ENCODE peak calls at places on chromosomes 6 and 20, in five cellular contexts. Y is HepG2, M is GM12878, F is K562, N is H1. G is an unnamed sample.

GRCh38 chr20:57473246-57474042 is 51.5 kb downstream of the CTCFL start:
- DNase-seq in Y (no peak), M (peak), F (no peak), N (no peak), G (no peak)

GRCh38 chr20:36777152-36777551 is 3.6 kb upstream of the DSN1 start:
- DNase-seq in Y (no peak), M (no peak), F (peak), N (no peak), G (no peak)

GRCh38 chr6:15023448-15023847 is 222.4 kb upstream of the JARID2 start:
- DNase-seq in Y (no peak), M (peak), F (no peak), N (no peak), G (no peak)

GRCh38 chr20:59752101-59752586 is 147.8 kb downstream of the PHACTR3 start:
- DNase-seq in Y (no peak), M (peak), F (no peak), N (no peak), G (no peak)

GRCh38 chr6:6851059-6851658 is 256.6 kb upstream of the RREB1 start:
- DNase-seq in Y (peak), M (no peak), F (peak), N (no peak), G (peak)

GRCh38 chr20:37315293-37316110 is 26.0 kb downstream of the MANBAL start:
- DNase-seq in Y (no peak), M (no peak), F (no peak), N (no peak), G (no peak)

GRCh38 chr6:7311920-7312615 is 931 bp downstream of the SSR1 start:
- DNase-seq in Y (peak), M (no peak), F (no peak), N (no peak), G (peak)

GRCh38 chr6:153231048-153231635 is 100.1 kb upstream of the RGS17 start:
- DNase-seq in Y (peak), M (no peak), F (peak), N (peak), G (peak)

GRCh38 chr6:126876446-126876845 is 242.0 kb upstream of the RSPO3 start:
- DNase-seq in Y (no peak), M (no peak), F (no peak), N (no peak), G (no peak)

GRCh38 chr6:125277838-125278237 is 23.9 kb downstream of the HDDC2 start:
- DNase-seq in Y (no peak), M (no peak), F (no peak), N (no peak), G (no peak)

GRCh38 chr6:116349216-116349615 is 21.5 kb upstream of the DSE start:
- DNase-seq in Y (no peak), M (no peak), F (no peak), N (no peak), G (no peak)

GRCh38 chr20:36408219-36408618 is 102.1 kb downstream of the DLGAP4 start:
- DNase-seq in Y (peak), M (no peak), F (peak), N (no peak), G (peak)

GRCh38 chr6:159828074-159828473 is 28.0 kb downstream of the PNLDC1 start:
- DNase-seq in Y (no peak), M (no peak), F (no peak), N (no peak), G (no peak)

GRCh38 chr20:49981218-49982071 is 1.3 kb upstream of the SNAI1 start:
- DNase-seq in Y (no peak), M (no peak), F (no peak), N (no peak), G (no peak)

GRCh38 chr6:113857565-113858066 is 471 bp downstream of the MARCKS start:
- DNase-seq in Y (no peak), M (no peak), F (peak), N (peak), G (peak)

GRCh38 chr20:10508468-10509251 is 73.6 kb downstream of the SLX4IP start:
- DNase-seq in Y (no peak), M (no peak), F (no peak), N (no peak), G (peak)

GRCh38 chr6:7203939-7204338 is 96.2 kb downstream of the RREB1 start:
- DNase-seq in Y (no peak), M (no peak), F (no peak), N (no peak), G (no peak)

DNA sequence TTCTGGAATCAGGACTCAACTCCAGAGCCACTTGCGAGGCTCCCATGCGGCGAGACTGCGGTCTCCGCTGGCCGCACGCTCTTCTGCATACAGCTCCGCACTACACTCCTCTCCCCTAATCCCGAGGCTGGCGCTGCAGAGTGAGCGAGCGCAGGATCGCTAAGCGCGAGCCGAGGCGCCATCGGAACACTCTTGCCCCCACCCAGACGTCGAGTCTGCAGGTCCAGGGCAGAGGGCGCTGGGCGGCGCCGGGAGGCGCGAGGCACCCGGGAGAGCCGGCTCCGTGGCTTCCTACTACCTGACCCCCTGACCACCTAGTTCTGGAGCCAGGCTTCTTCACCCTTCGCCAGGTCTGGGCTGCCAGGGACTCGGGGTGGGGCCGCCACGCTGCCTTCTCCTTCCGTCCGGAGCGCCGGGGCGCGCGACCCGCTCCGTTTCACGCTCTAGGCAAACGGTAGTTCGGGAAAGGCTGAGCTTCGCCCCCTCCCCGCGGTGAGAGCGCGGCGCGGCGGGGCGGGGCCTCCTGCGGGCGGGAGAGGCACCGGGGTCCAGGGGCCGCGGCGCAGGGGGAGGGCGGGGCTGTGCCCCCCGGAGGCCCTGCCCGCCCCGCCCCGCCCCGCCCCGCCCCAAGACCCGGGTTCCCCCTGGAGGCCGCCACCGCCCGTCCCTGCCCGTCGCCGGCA is 5.4 kb upstream of the TUBB2A start:
- DNase-seq in Y (peak), M (no peak), F (peak), N (peak), G (peak)
- TF ChIP-seq POLR2A in Y (peak), M (no peak), F (peak), N (no peak), G (peak)

DNA sequence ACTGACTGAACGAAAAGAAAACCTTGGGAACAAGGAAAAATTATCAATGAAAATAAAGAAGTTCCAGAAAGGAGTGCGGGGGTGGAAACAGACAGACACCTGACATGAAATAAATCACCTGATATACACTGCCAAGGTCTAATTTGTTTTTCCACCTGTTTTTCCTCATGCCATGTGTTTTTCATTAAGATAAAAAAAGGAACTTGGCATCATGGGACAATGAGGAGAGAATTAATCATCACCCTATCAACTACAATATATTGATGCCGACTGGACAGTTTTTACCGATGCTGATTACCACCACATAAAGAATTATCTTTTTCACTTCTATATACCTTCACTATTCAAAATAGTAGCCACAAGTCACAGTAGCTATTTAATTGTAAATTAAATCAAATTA is 233.2 kb downstream of the ARHGAP18 start:
- DNase-seq in Y (no peak), M (no peak), F (no peak), N (no peak), G (no peak)
- TF ChIP-seq RAD21 in Y (no peak), M (no peak), F (no peak), N (no peak), G (no peak)

DNA sequence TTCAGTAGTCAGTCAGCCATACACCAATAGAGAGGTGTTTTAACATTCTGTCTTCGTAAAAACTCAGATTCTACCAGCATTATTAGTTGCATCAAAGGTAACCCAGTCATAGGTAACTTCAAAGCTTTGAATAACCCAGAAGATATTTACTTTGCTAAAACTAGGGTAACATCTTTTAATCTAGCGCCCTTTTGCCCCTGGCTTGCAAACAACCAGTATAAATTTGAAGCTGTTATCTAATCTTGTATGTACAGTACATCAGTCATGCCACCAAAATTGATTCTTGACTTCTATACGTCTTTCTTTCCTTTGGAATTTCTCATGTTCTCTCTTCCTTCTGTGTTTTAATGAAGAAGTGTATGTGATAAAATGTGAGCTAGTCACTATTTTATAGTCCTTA is 109.3 kb downstream of the LIN28B start:
- DNase-seq in Y (peak), M (no peak), F (no peak), N (no peak), G (no peak)
- TF ChIP-seq KDM1A in Y (no peak), M (no peak), F (no peak), N (no peak), G (no peak)

DNA sequence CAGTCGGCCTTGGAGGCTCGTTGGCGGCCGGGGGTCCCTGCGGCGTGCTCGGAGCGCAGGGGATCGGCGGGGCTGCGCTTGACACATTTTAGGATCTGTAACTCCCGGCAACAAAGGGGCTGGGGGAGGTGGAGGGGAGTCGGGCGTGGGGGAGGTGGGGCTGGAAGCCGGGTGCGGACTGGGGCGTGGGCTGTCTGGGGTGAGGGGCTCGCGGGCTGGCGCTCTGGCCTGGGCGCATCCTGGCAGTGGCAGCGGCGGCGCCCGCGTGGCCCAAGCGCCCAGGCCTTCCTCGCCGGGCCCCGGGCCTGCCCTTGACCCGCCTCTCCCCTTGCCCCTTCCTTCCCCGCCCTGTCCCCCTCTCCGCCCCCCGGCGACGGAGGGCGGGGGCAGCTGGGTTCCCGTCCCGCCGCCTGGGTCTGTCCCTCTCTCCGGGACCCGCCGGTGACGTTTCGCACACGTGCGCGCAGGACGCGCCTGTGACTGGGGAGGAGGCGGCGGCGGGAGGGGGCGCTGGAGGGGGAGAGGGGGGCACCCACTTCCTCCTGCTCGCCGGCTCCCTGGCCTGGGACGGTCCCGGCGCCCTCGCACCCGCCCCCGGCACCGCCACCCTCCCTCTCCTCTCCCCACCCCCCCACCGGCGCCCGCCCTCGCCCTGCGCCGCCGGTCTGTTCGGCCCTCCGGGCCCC is 1.5 kb downstream of the E2F3 start:
- DNase-seq in Y (peak), M (peak), F (peak), N (peak), G (peak)
- TF ChIP-seq POLR2A in Y (peak), M (peak), F (peak), N (peak), G (peak)

DNA sequence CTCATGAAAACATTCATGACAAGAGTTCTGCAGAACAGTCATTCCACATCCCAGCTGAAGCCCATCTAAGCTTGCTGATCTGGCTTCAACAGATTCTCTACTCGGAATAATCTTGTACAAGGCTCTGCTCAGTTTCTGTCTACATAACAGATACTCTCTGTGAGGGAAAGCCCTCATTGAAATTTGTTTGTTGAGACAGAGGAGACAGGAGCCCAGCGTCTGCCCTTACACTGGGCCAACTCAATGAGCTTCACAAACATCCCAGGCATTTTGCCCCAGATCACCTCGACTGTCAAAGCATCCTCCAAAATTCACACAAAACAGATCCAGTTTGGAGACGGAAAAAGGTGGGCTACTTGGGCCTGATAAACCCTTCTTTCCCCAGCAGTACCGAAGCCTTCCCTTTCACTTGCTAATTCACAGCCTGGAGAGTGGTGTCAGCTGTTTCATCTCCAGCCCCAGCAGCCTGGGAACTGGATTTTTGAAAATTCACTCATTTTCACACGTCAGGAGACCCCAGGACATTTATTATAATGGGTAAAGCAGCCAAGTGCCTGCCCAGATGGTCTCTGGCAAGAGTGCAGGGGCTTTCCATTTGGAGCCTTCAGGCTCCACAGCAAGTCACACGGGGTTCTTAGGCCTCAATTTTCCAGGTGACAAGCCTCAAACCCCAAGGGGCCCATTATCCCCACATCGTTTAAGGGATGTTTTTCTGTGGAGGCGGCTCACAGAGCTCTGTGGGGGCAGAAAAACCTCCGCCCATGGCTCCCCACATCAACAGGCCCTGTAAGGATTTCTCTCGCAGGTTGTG is 7.3 kb downstream of the CCDC167 start:
- DNase-seq in Y (no peak), M (no peak), F (no peak), N (no peak), G (no peak)
- TF ChIP-seq RAD21 in Y (no peak), M (no peak), F (no peak), N (no peak), G (no peak)

GRCh38 chr6:31651602-31652191 is 764 bp downstream of the BAG6 start:
- DNase-seq in Y (peak), M (no peak), F (peak), N (no peak), G (peak)
- TF ChIP-seq KDM1A in Y (no peak), M (no peak), F (no peak), N (no peak), G (no peak)

GRCh38 chr20:46400253-46400652 is 6.2 kb downstream of the ELMO2 start:
- DNase-seq in Y (no peak), M (no peak), F (no peak), N (no peak), G (no peak)

GRCh38 chr20:46401478-46401860 is 4.9 kb downstream of the ELMO2 start:
- DNase-seq in Y (no peak), M (peak), F (no peak), N (no peak), G (no peak)

GRCh38 chr20:46399401-46399800 is 7.0 kb downstream of the ELMO2 start:
- DNase-seq in Y (no peak), M (no peak), F (no peak), N (no peak), G (no peak)

GRCh38 chr20:46402236-46402886 is 4.1 kb downstream of the ELMO2 start:
- DNase-seq in Y (no peak), M (no peak), F (no peak), N (no peak), G (no peak)

GRCh38 chr20:46400828-46401477 is 5.5 kb downstream of the ELMO2 start:
- DNase-seq in Y (no peak), M (no peak), F (no peak), N (no peak), G (no peak)
- TF ChIP-seq POLR2A in Y (no peak), M (no peak), F (no peak), N (no peak), G (no peak)

G was measured in A549.